ENCODE peak calls at places on chromosomes 4 and X, in ten cellular contexts. J is astrocyte of the spinal cord, V is pancreas, Q is hepatocyte, N is fibroblast of lung, D is MM.1S, T is adrenal gland, U is AG04449, K is transverse colon, W is HFFc6. E is an unnamed sample.

GRCh38 chr4:110198472-110199419 is at the start of gene ELOVL6:
- DNase-seq in J (peak), V (peak), Q (peak), N (peak), D (peak), T (peak), U (no peak), K (peak), W (peak), E (peak)

GRCh38 chr4:151173751-151174325 is 74.4 kb downstream of the RPS3A start:
- DNase-seq in J (peak), V (no peak), Q (no peak), N (peak), D (no peak), T (no peak), U (no peak), K (peak), W (no peak), E (no peak)

GRCh38 chr4:81405900-81406401 is 65.8 kb downstream of the RASGEF1B start:
- DNase-seq in J (peak), V (no peak), Q (peak), N (peak), D (peak), T (peak), U (peak), K (peak), W (peak), E (peak)

GRCh38 chr4:145623831-145624230 is 4.6 kb downstream of the MMAA start:
- DNase-seq in J (peak), V (no peak), Q (no peak), N (peak), D (no peak), T (no peak), U (no peak), K (no peak), W (peak), E (no peak)

GRCh38 chr4:184983660-184984356 is 34.5 kb upstream of the HELT start:
- DNase-seq in J (peak), V (peak), Q (peak), N (peak), D (peak), T (peak), U (no peak), K (peak), W (peak), E (peak)

GRCh38 chr4:186948361-186949291 is 225.0 kb upstream of the FAT1 start:
- DNase-seq in J (peak), V (peak), Q (peak), N (peak), D (no peak), T (no peak), U (no peak), K (no peak), W (peak), E (no peak)

GRCh38 chr4:102586644-102587021 is 85.5 kb downstream of the NFKB1 start:
- DNase-seq in J (no peak), V (no peak), Q (no peak), N (no peak), D (peak), T (no peak), U (no peak), K (no peak), W (no peak), E (no peak)

GRCh38 chrX:130179579-130180215 is 7.9 kb downstream of the RAB33A start:
- DNase-seq in J (no peak), V (no peak), Q (no peak), N (peak), D (no peak), T (no peak), U (no peak), K (no peak), W (no peak), E (no peak)

GRCh38 chrX:125810856-125811255 is 355.2 kb downstream of the DCAF12L2 start:
- DNase-seq in J (peak), V (no peak), Q (no peak), N (peak), D (no peak), T (no peak), U (no peak), K (no peak), W (no peak), E (no peak)

GRCh38 chr4:101103381-101104142 is 243.8 kb downstream of the PPP3CA start:
- DNase-seq in J (peak), V (no peak), Q (no peak), N (no peak), D (peak), T (no peak), U (no peak), K (no peak), W (no peak), E (no peak)

GRCh38 chr4:114519368-114519767 is 79.2 kb upstream of the UGT8 start:
- DNase-seq in J (no peak), V (no peak), Q (no peak), N (no peak), D (no peak), T (no peak), U (no peak), K (no peak), W (no peak), E (no peak)

GRCh38 chr4:125796138-125796537 is 481.4 kb downstream of the FAT4 start:
- DNase-seq in J (no peak), V (no peak), Q (no peak), N (no peak), D (no peak), T (no peak), U (no peak), K (no peak), W (no peak), E (no peak)

GRCh38 chr4:140626982-140627381 is 58.2 kb upstream of the UCP1 start:
- DNase-seq in J (no peak), V (no peak), Q (no peak), N (no peak), D (no peak), T (no peak), U (no peak), K (no peak), W (peak), E (peak)
- TF ChIP-seq CTCF in J (peak), V (no peak), Q (peak), N (peak), D (peak), T (no peak), U (no peak), K (no peak), W (peak), E (no peak)

GRCh38 chr4:2869659-2870058 is 26.0 kb downstream of the ADD1 start:
- DNase-seq in J (no peak), V (no peak), Q (no peak), N (no peak), D (no peak), T (no peak), U (no peak), K (no peak), W (no peak), E (no peak)

GRCh38 chr4:2870098-2870497 is 26.5 kb downstream of the ADD1 start:
- DNase-seq in J (no peak), V (no peak), Q (no peak), N (no peak), D (no peak), T (no peak), U (no peak), K (no peak), W (no peak), E (no peak)

GRCh38 chr4:2871911-2872310 is 28.3 kb downstream of the ADD1 start:
- DNase-seq in J (no peak), V (no peak), Q (no peak), N (no peak), D (no peak), T (no peak), U (no peak), K (no peak), W (no peak), E (no peak)

GRCh38 chr4:2873329-2873728 is 29.7 kb downstream of the ADD1 start:
- DNase-seq in J (no peak), V (no peak), Q (no peak), N (no peak), D (no peak), T (no peak), U (no peak), K (no peak), W (no peak), E (no peak)

GRCh38 chr4:2871466-2871865 is 27.8 kb downstream of the ADD1 start:
- DNase-seq in J (no peak), V (no peak), Q (no peak), N (no peak), D (no peak), T (no peak), U (no peak), K (no peak), W (no peak), E (no peak)
- TF ChIP-seq CTCF in J (no peak), V (no peak), Q (no peak), N (no peak), D (no peak), T (no peak), U (no peak), K (no peak), W (no peak), E (no peak)

DNA sequence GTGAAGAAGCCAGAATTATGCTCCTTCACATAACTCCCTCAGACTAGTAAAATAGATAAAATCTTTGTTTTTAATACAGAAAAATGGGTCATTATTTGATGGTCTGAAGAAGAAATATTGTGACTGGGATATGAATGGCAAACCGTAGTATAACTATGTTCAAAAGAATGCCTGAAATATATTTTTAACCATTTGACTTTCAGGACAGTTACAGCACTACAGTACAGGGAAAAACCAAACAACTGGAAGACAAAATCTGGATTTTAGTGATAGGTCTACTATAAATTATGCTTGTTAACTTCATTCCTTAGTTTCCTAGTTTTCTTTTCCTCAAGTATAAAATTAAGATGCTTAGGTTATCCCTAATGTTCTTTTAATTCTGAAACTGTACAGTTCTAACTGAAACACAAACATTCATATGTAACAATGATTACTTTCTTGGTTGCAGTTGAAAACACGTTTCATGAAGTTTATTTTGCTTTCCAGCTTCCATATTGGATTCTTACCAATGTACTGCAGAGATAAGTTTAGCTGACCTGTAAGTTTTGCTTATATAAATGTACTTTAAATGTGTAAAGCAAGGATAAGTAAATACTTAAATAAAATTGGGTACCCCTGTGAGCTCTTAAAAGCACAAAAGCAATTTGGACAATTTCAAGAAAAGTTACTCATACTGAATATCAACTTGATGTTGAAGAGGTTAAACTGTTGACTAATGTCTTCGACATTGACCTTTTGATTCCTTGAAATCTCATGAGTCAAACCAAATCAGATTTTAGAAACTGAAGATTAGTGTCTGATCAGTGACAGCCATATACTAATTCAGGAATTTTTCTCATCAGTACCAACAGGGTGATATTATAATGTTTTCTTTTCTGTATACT is 895 bp downstream of the AFP start:
- DNase-seq in J (no peak), V (no peak), Q (no peak), N (no peak), D (no peak), T (no peak), U (no peak), K (no peak), W (no peak), E (no peak)
- TF ChIP-seq CTCF in J (no peak), V (no peak), Q (no peak), N (no peak), D (no peak), T (no peak), U (no peak), K (no peak), W (no peak), E (no peak)

GRCh38 chr4:44670466-44671199 is 7.6 kb upstream of the GUF1 start:
- DNase-seq in J (no peak), V (no peak), Q (peak), N (no peak), D (no peak), T (no peak), U (no peak), K (no peak), W (no peak), E (no peak)

GRCh38 chr4:44678094-44679023 is at the start of gene GUF1:
- DNase-seq in J (peak), V (peak), Q (peak), N (peak), D (peak), T (peak), U (peak), K (peak), W (peak), E (peak)

GRCh38 chr4:44671636-44672035 is 6.6 kb upstream of the GUF1 start:
- DNase-seq in J (no peak), V (no peak), Q (no peak), N (no peak), D (no peak), T (no peak), U (no peak), K (no peak), W (no peak), E (no peak)

GRCh38 chr4:44679060-44679459 is 840 bp downstream of the GUF1 start:
- DNase-seq in J (peak), V (no peak), Q (no peak), N (no peak), D (no peak), T (no peak), U (no peak), K (no peak), W (no peak), E (no peak)

GRCh38 chr4:44674471-44674870 is 3.7 kb upstream of the GUF1 start:
- DNase-seq in J (no peak), V (no peak), Q (no peak), N (no peak), D (no peak), T (no peak), U (no peak), K (no peak), W (no peak), E (no peak)
- TF ChIP-seq CTCF in J (no peak), V (no peak), Q (no peak), N (no peak), D (peak), T (no peak), U (no peak), K (no peak), W (peak), E (no peak)

DNA sequence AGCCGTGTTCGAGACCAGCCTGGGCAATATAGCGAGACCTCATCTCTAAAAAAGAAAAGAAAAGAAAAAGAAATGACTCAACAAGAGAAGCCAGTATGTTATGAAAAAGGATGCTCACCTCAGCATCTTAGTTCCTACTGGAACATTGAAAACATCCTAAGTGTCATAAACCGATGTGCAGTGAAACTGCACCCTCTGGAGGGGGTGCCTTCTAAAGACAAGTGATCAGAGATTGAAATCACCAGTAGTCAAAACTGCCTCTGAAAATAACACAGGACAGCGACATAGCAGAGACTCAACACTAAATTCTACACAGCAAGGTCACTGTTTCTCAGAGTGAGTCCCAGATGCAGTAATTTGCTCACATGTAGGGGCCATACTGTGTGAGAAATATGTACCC is 28.0 kb upstream of the ATP6AP2 start:
- DNase-seq in J (peak), V (no peak), Q (no peak), N (no peak), D (no peak), T (no peak), U (no peak), K (no peak), W (peak), E (peak)
- TF ChIP-seq CTCF in J (peak), V (no peak), Q (peak), N (peak), D (peak), T (no peak), U (no peak), K (no peak), W (peak), E (peak)

GRCh38 chr4:83112239-83112638 is 2.3 kb downstream of the PLAC8 start:
- DNase-seq in J (no peak), V (no peak), Q (no peak), N (no peak), D (peak), T (no peak), U (no peak), K (peak), W (no peak), E (no peak)

GRCh38 chr4:83109480-83110221 is 4.9 kb downstream of the PLAC8 start:
- DNase-seq in J (peak), V (peak), Q (peak), N (peak), D (peak), T (peak), U (no peak), K (peak), W (peak), E (no peak)

GRCh38 chr4:83108101-83108861 is 6.2 kb downstream of the PLAC8 start:
- DNase-seq in J (no peak), V (no peak), Q (no peak), N (no peak), D (no peak), T (no peak), U (no peak), K (peak), W (no peak), E (no peak)

GRCh38 chr4:83110970-83111369 is 3.6 kb downstream of the PLAC8 start:
- DNase-seq in J (no peak), V (no peak), Q (no peak), N (no peak), D (no peak), T (no peak), U (no peak), K (no peak), W (no peak), E (no peak)

GRCh38 chr4:83110222-83110945 is 4.1 kb downstream of the PLAC8 start:
- DNase-seq in J (peak), V (peak), Q (peak), N (peak), D (peak), T (peak), U (no peak), K (peak), W (peak), E (peak)
- TF ChIP-seq CTCF in J (peak), V (peak), Q (peak), N (peak), D (peak), T (peak), U (peak), K (peak), W (peak), E (peak)

DNA sequence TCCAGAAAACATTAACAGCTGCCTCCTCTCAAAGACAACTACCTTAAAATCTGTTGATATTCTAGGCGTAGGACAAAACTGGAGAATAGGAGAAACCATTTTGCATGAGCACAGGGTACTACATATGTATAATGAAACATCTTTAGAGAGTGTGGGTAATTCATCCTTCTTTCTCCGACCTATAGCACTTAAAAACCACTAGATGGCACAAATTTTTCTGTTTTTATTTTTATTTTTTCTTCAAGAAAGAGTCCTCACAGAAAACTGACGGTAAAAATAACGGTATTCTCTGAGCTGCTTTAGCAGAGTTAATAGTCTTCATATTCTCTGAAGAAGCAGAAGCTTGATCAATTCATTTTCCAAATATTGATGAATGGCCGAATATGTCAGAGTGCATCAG is 14.6 kb downstream of the SMIM31 start:
- DNase-seq in J (peak), V (no peak), Q (peak), N (no peak), D (peak), T (no peak), U (no peak), K (no peak), W (no peak), E (peak)
- TF ChIP-seq CTCF in J (peak), V (peak), Q (peak), N (no peak), D (peak), T (no peak), U (peak), K (no peak), W (peak), E (peak)

GRCh38 chr4:70651864-70652506 is 14.3 kb downstream of the JCHAIN start:
- DNase-seq in J (peak), V (no peak), Q (peak), N (peak), D (peak), T (no peak), U (no peak), K (no peak), W (peak), E (peak)
- TF ChIP-seq CTCF in J (peak), V (peak), Q (peak), N (peak), D (peak), T (peak), U (peak), K (peak), W (peak), E (peak)